ENCODE peak calls at places on chromosomes 3 and 15, in nine cellular contexts. R is transverse colon, E is stomach, O is upper lobe of left lung, N is GM23338, B is spleen, Y is HL-60, U is prostate gland, G is HCT116. Q is an unnamed sample.

GRCh38 chr3:53581671-53582070 is 87.3 kb downstream of the CACNA1D start:
- DNase-seq in R (no peak), E (no peak), O (no peak), N (no peak), B (no peak), Y (no peak), U (no peak), G (no peak), Q (no peak)

GRCh38 chr3:98012974-98013373 is 22.1 kb downstream of the GABRR3 start:
- DNase-seq in R (no peak), E (no peak), O (no peak), N (no peak), B (no peak), Y (no peak), U (no peak), G (no peak), Q (no peak)

GRCh38 chr3:18808423-18808822 is 339.9 kb upstream of the KCNH8 start:
- DNase-seq in R (no peak), E (no peak), O (no peak), N (no peak), B (no peak), Y (no peak), U (no peak), G (no peak), Q (no peak)

GRCh38 chr3:116148881-116149530 is 296.3 kb downstream of the LSAMP start:
- DNase-seq in R (no peak), E (no peak), O (no peak), N (no peak), B (no peak), Y (no peak), U (no peak), G (no peak), Q (no peak)

GRCh38 chr3:135970500-135971116 is 5.1 kb downstream of the PPP2R3A start:
- DNase-seq in R (no peak), E (no peak), O (no peak), N (no peak), B (no peak), Y (peak), U (no peak), G (no peak), Q (no peak)

GRCh38 chr3:111615880-111616279 is 20.7 kb upstream of the ZBED2 start:
- DNase-seq in R (no peak), E (no peak), O (no peak), N (no peak), B (no peak), Y (no peak), U (no peak), G (no peak), Q (no peak)

GRCh38 chr3:37811625-37812356 is 49.9 kb upstream of the CTDSPL start:
- DNase-seq in R (no peak), E (no peak), O (no peak), N (no peak), B (no peak), Y (no peak), U (no peak), G (no peak), Q (no peak)

GRCh38 chr3:45182915-45183881 is 37.0 kb upstream of the CDCP1 start:
- DNase-seq in R (peak), E (peak), O (no peak), N (peak), B (peak), Y (peak), U (peak), G (peak), Q (no peak)

GRCh38 chr3:50227390-50228183 is 8.4 kb upstream of the GNAI2 start:
- DNase-seq in R (peak), E (peak), O (peak), N (peak), B (peak), Y (peak), U (peak), G (peak), Q (peak)

GRCh38 chr3:108489776-108490175 is 20.6 kb downstream of the MYH15 start:
- DNase-seq in R (no peak), E (no peak), O (no peak), N (peak), B (no peak), Y (peak), U (peak), G (peak), Q (no peak)

GRCh38 chr15:74245342-74245931 is 9.3 kb downstream of the CCDC33 start:
- DNase-seq in R (no peak), E (no peak), O (peak), N (peak), B (no peak), Y (no peak), U (no peak), G (no peak), Q (no peak)

GRCh38 chr3:123283074-123283473 is 81.3 kb downstream of the SEC22A start:
- DNase-seq in R (no peak), E (no peak), O (no peak), N (no peak), B (no peak), Y (no peak), U (no peak), G (no peak), Q (no peak)

GRCh38 chr3:106965286-106965685 is 412.0 kb upstream of the CCDC54 start:
- DNase-seq in R (no peak), E (no peak), O (no peak), N (no peak), B (no peak), Y (no peak), U (no peak), G (no peak), Q (no peak)

GRCh38 chr3:11769704-11770103 is 77.0 kb downstream of the TAMM41 start:
- DNase-seq in R (no peak), E (no peak), O (no peak), N (peak), B (no peak), Y (no peak), U (no peak), G (no peak), Q (no peak)

GRCh38 chr3:197858598-197858997 is 67.5 kb downstream of the LRCH3 start:
- DNase-seq in R (no peak), E (no peak), O (no peak), N (peak), B (no peak), Y (no peak), U (no peak), G (no peak), Q (no peak)

GRCh38 chr3:17841190-17841828 is 98.9 kb upstream of the TBC1D5 start:
- DNase-seq in R (peak), E (peak), O (peak), N (peak), B (peak), Y (peak), U (peak), G (peak), Q (peak)

GRCh38 chr3:35042210-35042960 is 596.9 kb upstream of the ARPP21 start:
- DNase-seq in R (peak), E (no peak), O (no peak), N (no peak), B (no peak), Y (no peak), U (no peak), G (no peak), Q (no peak)

GRCh38 chr3:112973325-112974177 is 1.4 kb downstream of the CD200R1 start:
- DNase-seq in R (peak), E (no peak), O (no peak), N (no peak), B (no peak), Y (no peak), U (no peak), G (no peak), Q (no peak)

GRCh38 chr3:148954981-148955380 is 36.4 kb upstream of the GYG1 start:
- DNase-seq in R (no peak), E (no peak), O (no peak), N (no peak), B (no peak), Y (no peak), U (no peak), G (no peak), Q (no peak)

GRCh38 chr3:148958681-148959080 is 32.7 kb upstream of the GYG1 start:
- DNase-seq in R (no peak), E (no peak), O (no peak), N (no peak), B (no peak), Y (no peak), U (no peak), G (no peak), Q (no peak)

GRCh38 chr3:148953094-148953493 is 38.2 kb upstream of the GYG1 start:
- DNase-seq in R (no peak), E (no peak), O (no peak), N (no peak), B (no peak), Y (no peak), U (no peak), G (no peak), Q (no peak)

GRCh38 chr3:148957586-148957985 is 33.8 kb upstream of the GYG1 start:
- DNase-seq in R (no peak), E (no peak), O (no peak), N (peak), B (no peak), Y (peak), U (no peak), G (peak), Q (no peak)

GRCh38 chr3:148955544-148956346 is 35.6 kb upstream of the GYG1 start:
- DNase-seq in R (peak), E (peak), O (no peak), N (peak), B (no peak), Y (peak), U (peak), G (peak), Q (peak)
- TF ChIP-seq POLR2AphosphoS5 in R (peak), E (peak), O (no peak), N (no peak), B (no peak), Y (no peak), U (peak), G (no peak), Q (peak)

GRCh38 chr15:70376929-70377691 is 279.4 kb upstream of the TLE3 start:
- DNase-seq in R (peak), E (peak), O (peak), N (peak), B (no peak), Y (peak), U (no peak), G (no peak), Q (peak)
- TF ChIP-seq POLR2AphosphoS5 in R (no peak), E (no peak), O (no peak), N (no peak), B (no peak), Y (no peak), U (no peak), G (no peak), Q (peak)

DNA sequence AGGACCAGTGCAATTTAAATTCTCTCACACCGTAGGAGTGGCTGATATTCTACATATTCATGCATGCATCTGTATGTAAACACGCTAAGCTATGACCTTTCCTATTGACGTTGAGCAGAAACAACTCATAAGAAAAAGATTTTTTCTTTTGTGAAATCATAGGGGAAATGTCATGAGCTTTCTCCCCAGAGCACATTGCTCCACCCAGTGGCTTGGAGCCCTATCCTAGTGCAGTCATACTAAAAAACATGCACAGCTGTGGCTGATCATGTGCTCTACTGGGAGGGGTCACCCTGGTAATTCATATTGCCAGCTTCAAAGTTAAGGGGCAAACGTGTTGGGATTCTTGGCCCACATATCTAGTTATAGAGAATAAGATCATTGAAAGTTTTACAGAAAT is 1.8 kb upstream of the MESD start:
- DNase-seq in R (peak), E (no peak), O (no peak), N (no peak), B (no peak), Y (peak), U (no peak), G (no peak), Q (peak)
- TF ChIP-seq POLR2AphosphoS5 in R (peak), E (no peak), O (no peak), N (no peak), B (no peak), Y (no peak), U (no peak), G (no peak), Q (peak)

DNA sequence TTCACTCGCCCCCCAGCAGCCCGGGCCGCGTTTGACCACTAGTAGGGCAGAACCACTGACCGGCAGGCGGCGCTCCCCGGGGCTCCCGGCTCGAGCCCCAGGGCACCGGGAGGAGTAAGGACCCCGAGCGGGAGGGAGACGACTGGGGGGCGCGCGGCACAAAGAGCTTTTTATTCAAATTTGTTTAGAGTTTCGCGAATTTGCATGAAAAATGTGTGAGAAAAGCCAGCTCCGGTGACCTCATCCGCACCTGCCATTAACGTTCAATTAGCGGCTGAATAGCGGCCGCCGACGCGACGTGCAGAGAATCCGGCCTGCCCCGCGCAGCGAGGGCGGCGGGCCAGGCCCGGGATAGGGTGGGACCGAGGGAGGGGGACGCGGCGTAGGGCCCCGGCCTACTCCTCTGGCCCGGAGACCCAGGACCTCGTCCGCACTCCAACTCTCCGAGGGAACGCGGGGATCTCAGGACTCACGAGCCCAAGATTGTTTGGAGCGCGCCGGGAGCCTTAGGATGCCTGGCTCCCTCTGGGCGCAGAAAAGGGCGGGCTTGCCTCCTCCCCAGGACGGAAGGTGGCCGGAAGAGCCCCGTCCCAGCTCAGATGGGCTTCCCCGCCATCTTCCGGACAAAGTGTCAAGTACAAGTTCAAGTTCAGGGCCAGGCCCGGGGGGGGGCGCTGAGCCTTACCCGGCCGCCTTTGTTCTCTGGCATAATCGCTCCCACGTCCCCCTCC is 64.9 kb upstream of the POLG start:
- DNase-seq in R (peak), E (no peak), O (peak), N (peak), B (peak), Y (no peak), U (no peak), G (no peak), Q (no peak)
- TF ChIP-seq POLR2AphosphoS5 in R (no peak), E (no peak), O (no peak), N (no peak), B (no peak), Y (no peak), U (no peak), G (no peak), Q (no peak)

GRCh38 chr3:79515072-79515471 is 252.7 kb downstream of the ROBO1 start:
- DNase-seq in R (no peak), E (no peak), O (no peak), N (no peak), B (no peak), Y (no peak), U (no peak), G (no peak), Q (no peak)
- TF ChIP-seq POLR2AphosphoS5 in R (no peak), E (no peak), O (no peak), N (no peak), B (no peak), Y (no peak), U (no peak), G (no peak), Q (no peak)

GRCh38 chr3:42961633-42962032 is 17.5 kb upstream of the GASK1A start:
- DNase-seq in R (peak), E (peak), O (no peak), N (peak), B (no peak), Y (peak), U (peak), G (peak), Q (no peak)
- TF ChIP-seq POLR2AphosphoS5 in R (no peak), E (no peak), O (no peak), N (no peak), B (no peak), Y (no peak), U (no peak), G (no peak), Q (no peak)

DNA sequence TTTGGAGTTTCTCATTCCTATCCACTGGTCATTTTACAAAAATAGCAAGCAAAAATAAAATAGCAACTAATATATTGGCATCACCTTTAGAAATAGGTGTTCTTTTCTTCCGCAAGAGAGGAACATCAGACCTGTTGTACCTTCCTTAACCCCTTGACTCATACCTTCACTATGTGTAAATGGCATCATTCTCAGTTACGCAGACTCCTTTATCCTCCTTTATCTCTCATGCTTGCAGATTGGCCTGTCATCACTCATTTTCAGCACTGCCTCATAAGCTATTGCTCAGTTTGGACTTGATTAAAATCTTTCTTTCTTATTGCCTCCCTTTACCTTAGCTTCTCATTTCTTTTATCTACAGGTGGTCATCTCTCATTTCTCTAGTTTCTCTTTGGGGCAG is 21.4 kb downstream of the ARHGEF26 start:
- DNase-seq in R (no peak), E (no peak), O (no peak), N (no peak), B (no peak), Y (no peak), U (no peak), G (no peak), Q (no peak)
- TF ChIP-seq POLR2AphosphoS5 in R (no peak), E (no peak), O (no peak), N (no peak), B (no peak), Y (no peak), U (no peak), G (no peak), Q (no peak)

GRCh38 chr15:27685638-27686037 is 413.5 kb downstream of the OCA2 start:
- DNase-seq in R (no peak), E (no peak), O (no peak), N (no peak), B (no peak), Y (no peak), U (no peak), G (no peak), Q (no peak)
- TF ChIP-seq POLR2AphosphoS5 in R (no peak), E (no peak), O (no peak), N (no peak), B (no peak), Y (no peak), U (no peak), G (no peak), Q (no peak)

Q was measured in sigmoid colon.